ENCODE peak calls at places on chromosome 22, in six cellular contexts. H, O, P, N, R and A are unnamed samples.

GRCh38 chr22:35614404-35614803 is 2.7 kb downstream of the MB start:
- DNase-seq in H (no peak), O (no peak), P (no peak), N (no peak), R (no peak), A (no peak)

GRCh38 chr22:23542933-23543332 is 37.2 kb downstream of the IGLL1 start:
- DNase-seq in H (no peak), O (no peak), P (peak; percentile 27), N (peak; percentile 44), R (peak; percentile 42), A (no peak)

GRCh38 chr22:19890502-19891349 is 36.1 kb upstream of the GNB1L start:
- DNase-seq in H (no peak), O (no peak), P (no peak), N (no peak), R (no peak), A (no peak)

GRCh38 chr22:20019661-20020532 is 1.0 kb upstream of the TANGO2 start:
- DNase-seq in H (no peak), O (no peak), P (no peak), N (no peak), R (no peak), A (no peak)

GRCh38 chr22:32991353-32992115 is 66.6 kb downstream of the SYN3 start:
- DNase-seq in H (no peak), O (no peak), P (peak; percentile 1), N (peak; percentile 72), R (peak; percentile 10), A (no peak)

GRCh38 chr22:42078469-42079318 is 806 bp upstream of the SMDT1 start:
- DNase-seq in H (no peak), O (no peak), P (peak; percentile 42), N (no peak), R (peak; percentile 34), A (no peak)

GRCh38 chr22:19182472-19183157 is 4.1 kb upstream of the SLC25A1 start:
- DNase-seq in H (no peak), O (no peak), P (no peak), N (no peak), R (no peak), A (no peak)

GRCh38 chr22:39216143-39216490 is 28.7 kb downstream of the PDGFB start:
- DNase-seq in H (no peak), O (no peak), P (no peak), N (no peak), R (no peak), A (no peak)